ENCODE peak calls at places on chromosomes 2 and 18, in six cellular contexts. S is kidney epithelial cell; L is cardiac muscle cell; U is adrenal gland; W is astrocyte of the spinal cord; F is CD8-positive, alpha-beta T cell. M is an unnamed sample.

GRCh38 chr2:239136203-239136602 is 264.6 kb downstream of the HDAC4 start:
- DNase-seq in L (no peak), U (no peak), S (no peak), F (no peak), W (no peak), M (no peak)

GRCh38 chr2:38737925-38738324 is 13.2 kb downstream of the SRSF7 start:
- DNase-seq in F (no peak), U (no peak), L (no peak), W (no peak), S (no peak), M (no peak)

GRCh38 chr2:45568935-45569334 is 42.1 kb downstream of the SRBD1 start:
- DNase-seq in S (no peak), F (no peak), W (peak; percentile 13), L (no peak), U (no peak), M (peak; percentile 44)

GRCh38 chr18:32368170-32368569 is 102.5 kb downstream of the GAREM1 start:
- DNase-seq in U (peak; percentile 29), L (no peak), F (no peak), W (no peak), S (no peak), M (peak; percentile 76)

GRCh38 chr18:8757598-8757997 is 52.2 kb downstream of the MTCL1 start:
- DNase-seq in W (no peak), L (no peak), S (no peak), U (no peak), F (no peak), M (peak; percentile 19)

GRCh38 chr2:181185948-181186347 is 205.5 kb downstream of the UBE2E3 start:
- DNase-seq in S (no peak), L (no peak), U (no peak), F (no peak), W (no peak), M (no peak)

GRCh38 chr18:32509121-32509520 is 38.4 kb upstream of the GAREM1 start:
- DNase-seq in F (no peak), L (peak; percentile 4), U (no peak), W (no peak), S (no peak), M (no peak)

GRCh38 chr18:60838677-60839076 is 466.1 kb upstream of the MC4R start:
- DNase-seq in L (no peak), W (peak; percentile 20), S (no peak), U (no peak), F (no peak), M (peak; percentile 61)

GRCh38 chr2:127411609-127412370 is 6.4 kb upstream of the PROC start:
- DNase-seq in W (no peak), S (no peak), F (no peak), U (peak; percentile 32), L (no peak), M (peak; percentile 60)

GRCh38 chr2:58734365-58734764 is 493.2 kb upstream of the FANCL start:
- DNase-seq in W (peak; percentile 1), L (no peak), U (no peak), S (peak; percentile 42), F (no peak), M (peak; percentile 88)

GRCh38 chr2:20135631-20136050 is 84.2 kb upstream of the LAPTM4A start:
- DNase-seq in W (peak; percentile 57), L (peak; percentile 85), S (no peak), F (peak; percentile 19), U (peak; percentile 81), M (peak; percentile 61)

GRCh38 chr2:239819974-239820555 is 205.1 kb downstream of the NDUFA10 start:
- DNase-seq in L (no peak), W (no peak), U (peak; percentile 83), F (peak; percentile 3), S (no peak), M (no peak)

GRCh38 chr2:206713770-206714169 is 4.4 kb downstream of the DYTN start:
- DNase-seq in W (no peak), S (no peak), U (no peak), L (no peak), F (no peak), M (no peak)

GRCh38 chr2:101200714-101201113 is 49.5 kb upstream of the TBC1D8 start:
- DNase-seq in W (peak; percentile 20), F (no peak), S (no peak), U (no peak), L (no peak), M (peak; percentile 89)

DNA sequence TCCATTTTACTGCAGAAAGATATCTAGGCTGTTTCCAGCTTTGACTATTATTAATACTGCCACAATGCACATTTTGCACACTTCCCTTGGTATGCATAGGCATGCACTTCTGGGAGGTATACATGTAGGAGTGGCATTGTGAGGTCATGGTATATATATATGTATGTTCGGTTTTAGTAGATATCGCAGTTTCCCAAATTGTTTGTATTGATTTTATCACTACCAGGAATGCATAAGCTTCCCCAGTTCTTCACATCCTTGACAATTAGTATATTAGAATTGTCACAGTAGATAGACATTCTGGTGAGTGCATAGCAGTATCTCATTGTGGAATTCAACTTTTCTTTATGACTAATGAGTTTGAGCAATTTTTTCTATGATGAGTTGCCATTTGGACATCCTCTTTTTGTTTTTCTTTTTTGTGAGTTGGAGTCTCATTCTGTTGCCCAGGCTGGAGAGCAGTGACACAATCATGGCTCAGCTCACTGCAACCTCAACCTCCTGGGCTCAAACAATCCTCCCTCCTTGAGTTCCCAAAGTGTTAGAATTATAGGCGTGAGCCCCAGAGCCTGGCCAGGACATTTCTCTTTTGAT is 4.2 kb upstream of the GRB14 start:
- DNase-seq in U (no peak), S (no peak), W (peak; percentile 36), F (no peak), L (no peak), M (peak; percentile 79)
- TF ChIP-seq CTCF in U (no peak), S (no peak), W (no peak), F (no peak), L (no peak), M (no peak)

GRCh38 chr2:10303634-10304378 is 1.1 kb downstream of the HPCAL1 start:
- DNase-seq in W (peak; percentile 38), S (no peak), U (peak; percentile 60), L (peak; percentile 75), F (peak; percentile 51), M (peak; percentile 44)

GRCh38 chr2:10305254-10305635 is 2.5 kb downstream of the HPCAL1 start:
- DNase-seq in U (peak; percentile 25), S (no peak), W (peak; percentile 34), F (peak; percentile 37), L (no peak), M (no peak)

GRCh38 chr2:10304458-10305253 is 2.0 kb downstream of the HPCAL1 start:
- DNase-seq in W (no peak), U (peak; percentile 33), F (no peak), L (no peak), S (no peak), M (no peak)

GRCh38 chr2:10306901-10307463 is 4.3 kb downstream of the HPCAL1 start:
- DNase-seq in S (no peak), L (no peak), U (no peak), W (no peak), F (peak; percentile 34), M (no peak)

DNA sequence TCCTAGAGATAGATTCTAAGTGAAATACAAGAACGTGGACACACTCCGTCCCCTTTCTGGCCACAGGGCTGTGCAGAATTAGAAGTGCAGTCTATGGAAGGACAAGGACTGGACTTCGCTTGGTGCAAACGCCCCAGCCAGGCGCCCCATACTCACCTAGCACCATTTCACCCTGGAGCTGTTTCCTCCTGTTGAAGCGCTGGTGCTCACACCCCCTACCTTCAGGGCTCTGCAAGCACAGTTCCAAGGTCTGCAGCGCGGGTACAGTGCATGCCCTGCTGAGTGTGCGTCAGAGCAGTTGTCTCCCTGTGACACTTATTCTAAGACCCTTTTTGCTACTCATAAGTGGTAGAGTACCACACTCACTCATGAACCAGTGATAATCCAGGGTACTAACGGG is 3.0 kb downstream of the HPCAL1 start:
- DNase-seq in L (peak; percentile 27), S (no peak), W (no peak), U (peak; percentile 77), F (peak; percentile 43), M (no peak)
- TF ChIP-seq CTCF in L (no peak), S (peak; percentile 23), W (peak; percentile 10), U (peak; percentile 41), F (no peak), M (no peak)

GRCh38 chr2:174522553-174522952 is 35.7 kb upstream of the GPR155 start:
- DNase-seq in F (no peak), W (no peak), S (no peak), U (no peak), L (no peak), M (no peak)
- TF ChIP-seq CTCF in F (no peak), W (peak; percentile 11), S (peak; percentile 20), U (peak; percentile 56), L (peak; percentile 30), M (peak; percentile 21)

GRCh38 chr2:169276045-169276444 is 86.3 kb downstream of the LRP2 start:
- DNase-seq in F (no peak), W (no peak), U (no peak), L (peak; percentile 8), S (no peak), M (peak; percentile 31)
- TF ChIP-seq CTCF in F (no peak), W (peak; percentile 25), U (no peak), L (no peak), S (peak; percentile 43), M (peak; percentile 59)

M was measured in epithelial cell of esophagus.